ENCODE peak calls at places on chromosome 12, in seven cellular contexts. J, M, L, Y, I, O and U are unnamed samples.

GRCh38 chr12:6285063-6285477 is 25.4 kb upstream of the PLEKHG6 start:
- DNase-seq in J (peak), M (peak), L (peak), Y (no peak), I (peak), O (peak), U (no peak)

GRCh38 chr12:108004368-108004767 is 124.7 kb upstream of the WSCD2 start:
- DNase-seq in J (no peak), M (no peak), L (peak), Y (no peak), I (no peak), O (no peak), U (no peak)

GRCh38 chr12:71973687-71974086 is 35.0 kb downstream of the TPH2 start:
- DNase-seq in J (no peak), M (peak), L (no peak), Y (no peak), I (no peak), O (no peak), U (no peak)

GRCh38 chr12:81077329-81077685 is 572 bp upstream of the ACSS3 start:
- DNase-seq in J (peak), M (no peak), L (no peak), Y (no peak), I (no peak), O (peak), U (peak)

GRCh38 chr12:43317156-43317555 is 234.8 kb downstream of the ADAMTS20 start:
- DNase-seq in J (no peak), M (peak), L (no peak), Y (no peak), I (no peak), O (no peak), U (no peak)

GRCh38 chr12:48965447-48965846 is 6.1 kb downstream of the WNT10B start:
- DNase-seq in J (no peak), M (peak), L (no peak), Y (no peak), I (no peak), O (no peak), U (no peak)

GRCh38 chr12:52214421-52214802 is 18.6 kb upstream of the KRT7 start:
- DNase-seq in J (no peak), M (no peak), L (no peak), Y (no peak), I (no peak), O (peak), U (no peak)

GRCh38 chr12:123089631-123090353 is 61.1 kb downstream of the PITPNM2 start:
- DNase-seq in J (peak), M (peak), L (no peak), Y (peak), I (no peak), O (no peak), U (no peak)

GRCh38 chr12:71746983-71747611 is 7.6 kb upstream of the RAB21 start:
- DNase-seq in J (peak), M (peak), L (peak), Y (peak), I (peak), O (peak), U (no peak)

GRCh38 chr12:112347521-112347920 is 34.7 kb downstream of the HECTD4 start:
- DNase-seq in J (peak), M (peak), L (no peak), Y (no peak), I (no peak), O (no peak), U (no peak)

GRCh38 chr12:81078469-81079196 is 754 bp downstream of the ACSS3 start:
- DNase-seq in J (peak), M (peak), L (no peak), Y (no peak), I (no peak), O (no peak), U (no peak)

GRCh38 chr12:106030210-106031175 is 108.3 kb downstream of the NUAK1 start:
- DNase-seq in J (peak), M (peak), L (no peak), Y (peak), I (no peak), O (no peak), U (no peak)

GRCh38 chr12:47811581-47812484 is 7.9 kb downstream of the HDAC7 start:
- DNase-seq in J (peak), M (peak), L (peak), Y (peak), I (no peak), O (no peak), U (peak)

GRCh38 chr12:71665109-71665476 is 992 bp downstream of the THAP2 start:
- DNase-seq in J (no peak), M (no peak), L (no peak), Y (no peak), I (no peak), O (no peak), U (no peak)

GRCh38 chr12:56878010-56878339 is 56.2 kb downstream of the SDR9C7 start:
- DNase-seq in J (peak), M (no peak), L (no peak), Y (no peak), I (no peak), O (no peak), U (no peak)

GRCh38 chr12:105897311-105897725 is 241.4 kb downstream of the NUAK1 start:
- DNase-seq in J (no peak), M (no peak), L (no peak), Y (no peak), I (no peak), O (peak), U (no peak)

GRCh38 chr12:72547593-72547992 is 275.4 kb downstream of the TRHDE start:
- DNase-seq in J (peak), M (no peak), L (no peak), Y (no peak), I (no peak), O (no peak), U (no peak)

GRCh38 chr12:122646568-122647220 is 56.5 kb downstream of the HCAR2 start:
- DNase-seq in J (peak), M (peak), L (peak), Y (peak), I (peak), O (no peak), U (peak)

GRCh38 chr12:121223283-121223946 is 13.5 kb downstream of the P2RX4 start:
- DNase-seq in J (no peak), M (peak), L (peak), Y (no peak), I (peak), O (no peak), U (no peak)

GRCh38 chr12:53589423-53589822 is 36.8 kb downstream of the ATF7 start:
- DNase-seq in J (no peak), M (no peak), L (no peak), Y (no peak), I (no peak), O (no peak), U (no peak)

GRCh38 chr12:5200276-5201087 is 156.8 kb downstream of the KCNA5 start:
- DNase-seq in J (no peak), M (peak), L (peak), Y (no peak), I (no peak), O (peak), U (peak)

GRCh38 chr12:124006582-124007170 is 33.7 kb downstream of the ZNF664 start:
- DNase-seq in J (no peak), M (no peak), L (peak), Y (no peak), I (no peak), O (no peak), U (no peak)

GRCh38 chr12:62256408-62257079 is 3.7 kb upstream of the USP15 start:
- DNase-seq in J (peak), M (no peak), L (no peak), Y (no peak), I (no peak), O (no peak), U (no peak)

GRCh38 chr12:49019435-49020317 is 1.1 kb upstream of the PRKAG1 start:
- DNase-seq in J (peak), M (peak), L (peak), Y (no peak), I (no peak), O (peak), U (no peak)

GRCh38 chr12:48157889-48158370 is 615 bp upstream of the ASB8 start:
- DNase-seq in J (no peak), M (no peak), L (peak), Y (no peak), I (no peak), O (no peak), U (no peak)

GRCh38 chr12:115571446-115571845 is 706.0 kb downstream of the MED13L start:
- DNase-seq in J (no peak), M (no peak), L (no peak), Y (no peak), I (no peak), O (no peak), U (no peak)

GRCh38 chr12:115440438-115440837 is 756.5 kb upstream of the TBX3 start:
- DNase-seq in J (peak), M (peak), L (no peak), Y (peak), I (no peak), O (no peak), U (peak)

GRCh38 chr12:8692573-8692972 is 5.2 kb upstream of the RIMKLB start:
- DNase-seq in J (peak), M (no peak), L (peak), Y (no peak), I (no peak), O (peak), U (peak)